ENCODE peak calls at places on chromosome 9, in ten cellular contexts. C is HCT116, R is bronchial epithelial cell, H is lung, A is AG10803, W is HFFc6, N is GM23338, D is lower lobe of right lung, Y is prostate gland, K is WERI-Rb-1. X is an unnamed sample.

GRCh38 chr9:121353246-121353975 is 16.6 kb downstream of the STOM start:
- DNase-seq in C (no peak), R (no peak), H (no peak), A (no peak), W (no peak), N (no peak), D (no peak), Y (no peak), K (no peak), X (no peak)

GRCh38 chr9:130461218-130461630 is 16.5 kb downstream of the ASS1 start:
- DNase-seq in C (no peak), R (no peak), H (peak), A (no peak), W (no peak), N (peak), D (peak), Y (peak), K (peak), X (peak)

GRCh38 chr9:99511723-99512122 is 289.6 kb downstream of the SEC61B start:
- DNase-seq in C (no peak), R (no peak), H (no peak), A (no peak), W (no peak), N (peak), D (no peak), Y (no peak), K (no peak), X (no peak)

GRCh38 chr9:115548826-115549225 is 430.9 kb upstream of the TNC start:
- DNase-seq in C (no peak), R (no peak), H (no peak), A (peak), W (peak), N (no peak), D (no peak), Y (no peak), K (no peak), X (no peak)

GRCh38 chr9:69204869-69205268 is 30.8 kb downstream of the TJP2 start:
- DNase-seq in C (no peak), R (no peak), H (peak), A (peak), W (peak), N (peak), D (no peak), Y (no peak), K (no peak), X (no peak)

GRCh38 chr9:92917176-92917800 is 30.0 kb upstream of the FGD3 start:
- DNase-seq in C (no peak), R (no peak), H (no peak), A (no peak), W (no peak), N (no peak), D (no peak), Y (no peak), K (no peak), X (no peak)

GRCh38 chr9:117414220-117414905 is 494 bp downstream of the ASTN2 start:
- DNase-seq in C (no peak), R (no peak), H (no peak), A (peak), W (no peak), N (peak), D (no peak), Y (peak), K (peak), X (peak)

GRCh38 chr9:138046641-138047301 is 169.2 kb downstream of the CACNA1B start:
- DNase-seq in C (no peak), R (no peak), H (no peak), A (no peak), W (no peak), N (no peak), D (no peak), Y (no peak), K (no peak), X (no peak)

GRCh38 chr9:128187361-128187760 is 4.0 kb downstream of the CIZ1 start:
- DNase-seq in C (no peak), R (no peak), H (no peak), A (no peak), W (no peak), N (no peak), D (no peak), Y (no peak), K (no peak), X (no peak)

GRCh38 chr9:85524531-85524930 is 217.2 kb downstream of the AGTPBP1 start:
- DNase-seq in C (no peak), R (no peak), H (no peak), A (no peak), W (no peak), N (no peak), D (no peak), Y (no peak), K (no peak), X (no peak)

GRCh38 chr9:87516222-87516930 is 18.7 kb downstream of the DAPK1 start:
- DNase-seq in C (no peak), R (no peak), H (peak), A (no peak), W (no peak), N (no peak), D (peak), Y (no peak), K (no peak), X (peak)

GRCh38 chr9:81427870-81428269 is 261.5 kb downstream of the TLE1 start:
- DNase-seq in C (no peak), R (no peak), H (no peak), A (no peak), W (no peak), N (peak), D (no peak), Y (no peak), K (no peak), X (no peak)

GRCh38 chr9:109889456-109889855 is 109.5 kb downstream of the PALM2AKAP2 start:
- DNase-seq in C (no peak), R (peak), H (no peak), A (no peak), W (no peak), N (no peak), D (no peak), Y (peak), K (no peak), X (no peak)

GRCh38 chr9:21806644-21807043 is 4.2 kb downstream of the MTAP start:
- DNase-seq in C (no peak), R (no peak), H (no peak), A (no peak), W (no peak), N (no peak), D (no peak), Y (no peak), K (no peak), X (no peak)

GRCh38 chr9:72872718-72873117 is 80.1 kb downstream of the ALDH1A1 start:
- DNase-seq in C (no peak), R (no peak), H (no peak), A (no peak), W (no peak), N (no peak), D (no peak), Y (no peak), K (no peak), X (no peak)

GRCh38 chr9:136542246-136543041 is 3.4 kb downstream of the NOTCH1 start:
- DNase-seq in C (no peak), R (no peak), H (no peak), A (no peak), W (no peak), N (no peak), D (no peak), Y (no peak), K (peak), X (no peak)

GRCh38 chr9:134846187-134846586 is 34.4 kb upstream of the FCN2 start:
- DNase-seq in C (no peak), R (no peak), H (no peak), A (no peak), W (no peak), N (no peak), D (peak), Y (no peak), K (no peak), X (no peak)

GRCh38 chr9:124110307-124110915 is 98.8 kb downstream of the LHX2 start:
- DNase-seq in C (no peak), R (peak), H (peak), A (peak), W (peak), N (peak), D (no peak), Y (peak), K (no peak), X (peak)

GRCh38 chr9:35686222-35687203 is 3.2 kb downstream of the TPM2 start:
- DNase-seq in C (no peak), R (no peak), H (no peak), A (no peak), W (peak), N (no peak), D (no peak), Y (no peak), K (no peak), X (no peak)

GRCh38 chr9:3124006-3124405 is 280.1 kb upstream of the PUM3 start:
- DNase-seq in C (no peak), R (no peak), H (no peak), A (no peak), W (no peak), N (peak), D (no peak), Y (no peak), K (no peak), X (no peak)
- TF ChIP-seq CTCF in C (no peak), R (no peak), H (no peak), A (no peak), W (no peak), N (no peak), D (no peak), Y (no peak), K (no peak), X (no peak)

DNA sequence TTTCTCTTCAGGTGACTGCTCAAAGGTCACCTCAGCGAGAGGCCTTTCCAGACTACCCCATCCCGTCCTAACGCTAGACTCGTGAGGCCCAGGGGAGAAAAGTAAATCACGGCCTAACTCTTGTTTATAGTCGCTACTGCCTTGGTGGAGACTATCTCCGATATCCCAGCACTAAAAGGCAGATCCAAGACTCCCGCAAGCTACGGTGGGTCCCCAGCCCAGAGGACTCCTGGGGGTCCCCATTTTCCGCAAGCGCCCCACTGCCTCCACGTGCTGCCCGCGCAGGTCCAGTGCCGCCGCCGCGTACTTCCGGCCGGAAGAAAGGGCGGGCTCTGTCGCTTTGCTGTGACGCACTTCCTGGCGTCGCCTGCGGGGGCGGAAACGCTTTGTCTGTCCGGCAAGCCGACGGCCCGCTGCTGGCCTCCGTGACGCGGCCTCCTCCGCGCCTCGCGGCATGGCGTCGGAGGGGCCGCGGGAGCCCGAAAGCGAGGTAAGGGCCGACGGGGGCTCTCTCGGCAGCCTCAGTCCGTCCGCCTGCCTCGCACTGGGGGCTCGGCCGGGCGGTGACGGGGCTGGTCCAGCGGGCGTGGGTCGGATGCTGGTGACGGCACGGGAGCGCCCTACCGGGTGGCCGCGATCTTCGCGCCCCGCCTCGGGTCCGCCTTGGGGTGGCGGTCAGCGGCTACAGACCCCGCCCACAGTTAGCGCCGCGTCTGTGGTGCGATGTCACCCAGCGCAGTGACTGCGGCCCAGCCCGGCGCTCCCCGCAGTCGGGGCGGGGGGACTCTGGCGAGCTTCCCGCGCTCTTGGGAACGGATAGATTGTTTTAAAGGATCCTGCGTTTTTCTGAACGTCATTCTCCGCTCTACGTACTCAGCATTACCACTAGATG is at the start of gene SECISBP2:
- DNase-seq in C (peak), R (peak), H (peak), A (peak), W (peak), N (peak), D (peak), Y (peak), K (peak), X (peak)
- TF ChIP-seq CTCF in C (no peak), R (peak), H (peak), A (peak), W (peak), N (peak), D (peak), Y (peak), K (peak), X (peak)

GRCh38 chr9:89428901-89429890 is 68.7 kb downstream of the SEMA4D start:
- DNase-seq in C (no peak), R (no peak), H (no peak), A (no peak), W (no peak), N (peak), D (no peak), Y (no peak), K (no peak), X (no peak)
- TF ChIP-seq CTCF in C (peak), R (peak), H (peak), A (peak), W (peak), N (peak), D (no peak), Y (no peak), K (peak), X (no peak)

DNA sequence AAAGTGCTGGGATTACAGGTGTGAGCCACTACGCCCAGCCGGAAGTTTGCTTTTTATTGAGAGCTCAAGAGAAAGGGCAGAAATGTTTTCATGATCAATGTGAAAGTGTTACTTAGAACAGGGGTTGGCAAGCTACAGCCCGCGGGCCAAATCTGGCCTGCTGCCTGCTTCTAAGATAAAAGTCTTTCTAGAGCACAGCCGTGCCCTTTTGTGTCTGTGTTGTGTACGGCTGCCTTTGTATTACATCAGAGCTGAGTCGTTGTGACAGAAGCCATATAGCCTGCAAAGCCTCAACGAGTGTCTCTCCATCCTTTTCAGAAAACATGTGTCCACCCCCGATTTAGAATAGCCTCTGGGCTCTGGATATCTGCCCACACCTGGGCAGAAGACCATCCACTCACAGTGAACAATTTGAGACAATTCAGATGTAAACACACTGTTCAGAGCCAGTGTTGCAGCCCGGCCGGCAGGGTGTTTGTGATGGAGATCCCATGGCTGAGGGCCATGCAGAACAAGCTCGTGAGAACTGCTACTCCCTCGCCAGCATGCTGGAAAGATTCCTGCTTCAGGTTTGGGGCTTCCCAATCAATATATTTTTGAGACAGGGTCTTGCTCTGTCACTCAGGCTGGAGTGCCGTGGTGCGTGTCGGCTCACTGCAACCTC is 28.8 kb downstream of the AK8 start:
- DNase-seq in C (no peak), R (no peak), H (no peak), A (no peak), W (no peak), N (no peak), D (no peak), Y (no peak), K (no peak), X (no peak)
- TF ChIP-seq CTCF in C (no peak), R (no peak), H (no peak), A (no peak), W (no peak), N (no peak), D (no peak), Y (no peak), K (no peak), X (no peak)

GRCh38 chr9:84294551-84294950 is 46.0 kb downstream of the SLC28A3 start:
- DNase-seq in C (no peak), R (no peak), H (no peak), A (no peak), W (no peak), N (peak), D (no peak), Y (no peak), K (no peak), X (no peak)
- TF ChIP-seq CTCF in C (no peak), R (peak), H (no peak), A (no peak), W (peak), N (peak), D (no peak), Y (no peak), K (peak), X (no peak)

DNA sequence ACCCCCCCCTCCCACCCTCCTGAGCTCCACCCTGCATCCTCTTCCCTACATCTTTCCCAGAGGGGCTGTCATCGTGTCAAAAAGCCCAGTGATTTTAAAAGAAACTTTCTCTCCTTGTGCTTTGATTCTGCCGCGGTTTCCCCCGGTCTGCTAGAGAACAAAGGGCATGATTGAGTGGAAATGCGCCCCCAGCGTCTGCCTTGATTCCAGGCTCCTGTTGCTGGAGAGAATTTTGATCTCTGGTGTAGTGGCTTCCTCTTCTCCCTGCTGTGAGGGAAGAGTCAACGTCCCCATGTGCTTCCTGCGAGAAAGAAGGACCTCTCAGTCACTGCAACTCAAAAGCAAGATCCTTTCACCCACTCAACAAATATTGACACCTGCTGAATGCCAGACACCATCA is 61.9 kb upstream of the RAPGEF1 start:
- DNase-seq in C (no peak), R (no peak), H (no peak), A (no peak), W (no peak), N (peak), D (no peak), Y (no peak), K (no peak), X (no peak)
- TF ChIP-seq CTCF in C (no peak), R (no peak), H (no peak), A (no peak), W (no peak), N (peak), D (no peak), Y (no peak), K (no peak), X (no peak)

DNA sequence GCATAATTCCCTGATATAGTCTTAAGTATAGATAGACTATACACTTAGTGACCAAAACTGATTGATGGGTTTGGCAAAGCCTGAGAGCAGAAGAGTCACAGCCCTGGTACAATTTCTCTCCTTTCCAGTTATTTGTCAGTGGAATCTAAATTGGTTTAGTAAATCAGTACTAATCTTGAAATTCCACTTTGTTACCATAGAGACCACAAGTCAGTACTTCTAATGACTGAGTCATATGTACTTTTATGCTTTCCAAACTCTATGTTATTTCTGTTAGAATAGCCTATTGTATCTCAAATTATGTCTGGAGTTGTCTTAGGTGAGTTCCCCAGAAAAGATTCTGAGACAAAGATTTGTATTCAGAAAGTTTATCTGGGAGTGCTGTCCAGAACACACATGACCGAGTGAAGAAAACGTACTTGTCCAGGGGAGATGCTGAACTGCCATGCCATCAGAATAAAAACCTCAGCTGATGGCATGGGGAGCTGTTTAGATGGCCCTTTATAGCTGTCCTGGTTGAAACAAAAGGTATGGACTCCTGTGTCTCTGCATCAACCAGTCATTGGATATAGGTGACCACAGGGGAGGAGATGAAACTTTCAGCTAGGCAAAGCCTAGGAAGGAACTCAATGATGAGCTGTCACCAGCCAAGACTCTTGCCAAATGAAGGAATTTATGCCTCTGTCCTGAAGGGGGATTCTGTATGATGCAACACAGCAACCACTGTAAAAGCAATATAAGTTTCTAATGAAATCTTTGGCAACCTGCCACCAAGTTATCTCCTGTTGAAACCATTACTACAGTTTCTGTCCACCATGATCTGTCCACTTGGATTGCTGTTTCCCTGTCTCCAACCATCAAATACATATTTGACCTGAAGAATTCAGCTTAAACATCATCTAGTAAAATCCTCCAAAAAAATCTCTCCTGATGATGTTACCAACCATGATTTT is 18.0 kb upstream of the SMC2 start:
- DNase-seq in C (no peak), R (peak), H (no peak), A (peak), W (peak), N (no peak), D (no peak), Y (no peak), K (no peak), X (no peak)
- TF ChIP-seq CTCF in C (no peak), R (no peak), H (no peak), A (peak), W (peak), N (no peak), D (no peak), Y (no peak), K (no peak), X (no peak)

GRCh38 chr9:132166599-132166998 is 4.7 kb downstream of the NTNG2 start:
- DNase-seq in C (no peak), R (no peak), H (no peak), A (no peak), W (no peak), N (peak), D (no peak), Y (no peak), K (peak), X (no peak)
- TF ChIP-seq CTCF in C (peak), R (peak), H (no peak), A (no peak), W (peak), N (peak), D (no peak), Y (no peak), K (peak), X (no peak)

GRCh38 chr9:33285502-33285901 is 4.8 kb upstream of the NFX1 start:
- DNase-seq in C (no peak), R (no peak), H (no peak), A (no peak), W (no peak), N (no peak), D (no peak), Y (no peak), K (no peak), X (no peak)

GRCh38 chr9:33288235-33288634 is 2.1 kb upstream of the NFX1 start:
- DNase-seq in C (no peak), R (no peak), H (no peak), A (no peak), W (no peak), N (no peak), D (no peak), Y (no peak), K (no peak), X (no peak)

GRCh38 chr9:33288828-33289483 is 1.4 kb upstream of the NFX1 start:
- DNase-seq in C (no peak), R (no peak), H (no peak), A (no peak), W (no peak), N (no peak), D (no peak), Y (no peak), K (no peak), X (no peak)

GRCh38 chr9:33289501-33289900 is 815 bp upstream of the NFX1 start:
- DNase-seq in C (no peak), R (no peak), H (no peak), A (peak), W (no peak), N (peak), D (peak), Y (no peak), K (no peak), X (no peak)

GRCh38 chr9:33287087-33287490 is 3.2 kb upstream of the NFX1 start:
- DNase-seq in C (peak), R (peak), H (peak), A (peak), W (peak), N (peak), D (no peak), Y (peak), K (peak), X (peak)
- TF ChIP-seq CTCF in C (peak), R (peak), H (peak), A (peak), W (peak), N (peak), D (peak), Y (peak), K (peak), X (peak)

X was measured in Calu3.